ENCODE peak calls at places on chromosome 15, in ten cellular contexts. H is A549, Q is GM12878, L is K562, F is stomach, E is HepG2, P is esophagus muscularis mucosa, W is upper lobe of left lung, N is H1, C is transverse colon. B is an unnamed sample.

GRCh38 chr15:78059110-78059839 is 18.2 kb downstream of the TBC1D2B start:
- DNase-seq in H (no peak), Q (no peak), L (no peak), F (no peak), E (no peak), P (no peak), W (no peak), N (no peak), C (no peak), B (no peak)

GRCh38 chr15:54681578-54681977 is 515.2 kb downstream of the RSL24D1 start:
- DNase-seq in H (no peak), Q (no peak), L (no peak), F (no peak), E (no peak), P (no peak), W (no peak), N (no peak), C (no peak), B (no peak)

GRCh38 chr15:80268101-80268500 is 16.1 kb upstream of the CTXND1 start:
- DNase-seq in H (no peak), Q (no peak), L (no peak), F (no peak), E (no peak), P (no peak), W (no peak), N (no peak), C (no peak), B (no peak)

GRCh38 chr15:34012461-34013028 is 26.5 kb downstream of the AVEN start:
- DNase-seq in H (no peak), Q (no peak), L (no peak), F (no peak), E (no peak), P (no peak), W (no peak), N (no peak), C (no peak), B (no peak)

GRCh38 chr15:85477730-85478129 is 97.3 kb downstream of the AKAP13 start:
- DNase-seq in H (peak; percentile 40), Q (no peak), L (no peak), F (no peak), E (no peak), P (no peak), W (no peak), N (no peak), C (no peak), B (no peak)

GRCh38 chr15:54150255-54150654 is 172.0 kb downstream of the UNC13C start:
- DNase-seq in H (no peak), Q (peak; percentile 69), L (no peak), F (no peak), E (no peak), P (no peak), W (no peak), N (no peak), C (no peak), B (no peak)

GRCh38 chr15:80160570-80161156 is 7.9 kb downstream of the FAH start:
- DNase-seq in H (no peak), Q (peak; percentile 39), L (peak; percentile 34), F (no peak), E (peak; percentile 87), P (no peak), W (no peak), N (no peak), C (peak; percentile 50), B (no peak)

GRCh38 chr15:58169934-58170333 is 31.8 kb downstream of the AQP9 start:
- DNase-seq in H (no peak), Q (no peak), L (no peak), F (no peak), E (no peak), P (no peak), W (no peak), N (no peak), C (no peak), B (no peak)

GRCh38 chr15:45387379-45388007 is 9.1 kb upstream of the GATM start:
- DNase-seq in H (no peak), Q (no peak), L (no peak), F (no peak), E (peak; percentile 88), P (no peak), W (no peak), N (no peak), C (no peak), B (no peak)

GRCh38 chr15:84888639-84889038 is 4.2 kb downstream of the SLC28A1 start:
- DNase-seq in H (no peak), Q (no peak), L (peak; percentile 31), F (no peak), E (no peak), P (no peak), W (peak; percentile 65), N (no peak), C (no peak), B (peak; percentile 21)

GRCh38 chr15:48395532-48396011 is 64.3 kb downstream of the DUT start:
- DNase-seq in H (no peak), Q (no peak), L (no peak), F (no peak), E (no peak), P (no peak), W (peak; percentile 64), N (no peak), C (peak; percentile 22), B (no peak)

GRCh38 chr15:49674370-49674769 is 53.5 kb downstream of the DTWD1 start:
- DNase-seq in H (no peak), Q (no peak), L (no peak), F (no peak), E (no peak), P (no peak), W (no peak), N (no peak), C (no peak), B (no peak)

GRCh38 chr15:29183071-29183831 is 86.4 kb downstream of the NSMCE3 start:
- DNase-seq in H (no peak), Q (no peak), L (no peak), F (no peak), E (no peak), P (peak; percentile 80), W (no peak), N (no peak), C (no peak), B (no peak)

GRCh38 chr15:39543651-39544050 is 37.2 kb upstream of the THBS1 start:
- DNase-seq in H (no peak), Q (no peak), L (peak; percentile 22), F (no peak), E (no peak), P (peak; percentile 14), W (no peak), N (peak; percentile 51), C (no peak), B (no peak)

GRCh38 chr15:80839764-80840130 is 60.6 kb downstream of the CEMIP start:
- DNase-seq in H (no peak), Q (no peak), L (no peak), F (no peak), E (no peak), P (no peak), W (no peak), N (no peak), C (peak; percentile 13), B (no peak)

GRCh38 chr15:45429974-45430792 is 51.8 kb upstream of the GATM start:
- DNase-seq in H (peak; percentile 34), Q (no peak), L (peak; percentile 75), F (peak; percentile 86), E (peak; percentile 22), P (peak; percentile 92), W (peak; percentile 97), N (peak; percentile 98), C (peak; percentile 93), B (peak; percentile 59)

GRCh38 chr15:101192081-101192480 is 59.8 kb downstream of the CHSY1 start:
- DNase-seq in H (no peak), Q (no peak), L (no peak), F (no peak), E (no peak), P (no peak), W (no peak), N (no peak), C (no peak), B (no peak)
- H3K4me1 ChIP-seq in H (peaks cover 30% of the 10 kb centered on the region), Q (peaks cover 17% of the 10 kb centered on the region), L (peaks cover 4% of the 10 kb centered on the region), F (peaks cover 80% of the 10 kb centered on the region), E (no peaks in the 10 kb centered on the region), P (peaks cover 75% of the 10 kb centered on the region), W (peaks cover 60% of the 10 kb centered on the region), N (peaks cover 29% of the 10 kb centered on the region), C (no peaks in the 10 kb centered on the region), B (peaks cover 29% of the 10 kb centered on the region)

DNA sequence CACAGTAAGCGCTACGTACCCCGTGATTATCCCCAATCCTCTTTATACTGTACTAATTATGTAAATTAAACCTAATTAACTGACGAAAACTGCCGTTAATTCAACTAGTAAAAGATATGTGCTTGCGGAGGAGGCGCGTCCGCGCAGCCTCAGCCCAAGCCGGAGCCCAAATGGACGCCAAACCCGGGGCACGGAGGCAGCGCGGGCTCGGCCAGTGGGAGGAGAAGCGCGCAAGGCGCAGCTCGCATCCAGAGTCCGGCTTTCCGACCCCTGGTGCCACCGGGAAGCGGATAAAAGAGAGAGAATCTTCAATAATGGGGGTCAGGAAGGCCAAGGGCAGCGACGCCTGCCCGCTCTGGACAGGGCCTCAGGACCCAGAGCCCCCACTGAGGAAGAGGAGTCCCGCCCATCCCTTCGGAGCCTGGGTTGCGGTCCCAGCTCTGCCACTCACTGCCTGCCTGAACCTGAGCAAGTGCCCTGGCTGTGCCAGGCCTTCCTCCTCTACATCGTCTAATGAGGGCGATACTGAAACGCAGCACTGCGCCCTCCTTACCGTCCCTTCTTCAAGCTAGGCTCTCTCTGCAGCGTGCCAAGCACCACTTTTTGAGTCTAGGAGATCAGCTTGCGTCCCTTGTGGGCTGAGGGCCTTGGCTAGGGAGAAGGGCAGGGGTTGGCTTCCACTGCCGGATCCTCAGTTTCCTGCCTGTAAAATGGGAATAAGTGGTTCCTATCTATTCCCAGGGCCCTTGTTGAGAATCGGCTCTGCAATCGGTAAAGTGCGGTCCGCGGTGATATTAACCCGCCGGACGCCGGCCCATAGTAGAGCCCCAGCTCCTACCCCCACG is 4.9 kb upstream of the SKOR1 start:
- DNase-seq in H (no peak), Q (no peak), L (no peak), F (no peak), E (no peak), P (no peak), W (peak; percentile 80), N (no peak), C (no peak), B (no peak)
- TF ChIP-seq EP300 in H (no peak), Q (no peak), L (no peak), F (no peak), E (no peak), P (no peak), W (no peak), N (no peak), C (no peak), B (no peak)

DNA sequence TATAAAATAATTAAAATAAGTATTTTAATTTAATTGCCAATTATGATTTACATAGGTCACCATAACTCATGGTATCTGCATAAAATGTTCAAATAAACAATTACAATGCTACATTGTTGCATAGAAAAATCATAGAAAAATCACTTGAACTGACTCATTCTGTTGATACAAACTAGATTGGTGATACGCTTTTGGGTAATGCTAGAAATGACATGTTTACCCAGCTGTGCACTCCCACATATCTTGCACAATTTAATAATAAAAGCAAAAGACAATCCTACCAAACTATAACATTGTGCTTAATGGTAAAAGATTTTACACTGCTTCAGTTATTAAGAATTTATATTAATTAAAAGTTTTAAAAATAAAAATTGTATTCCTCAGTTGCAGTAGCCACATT is 45.8 kb upstream of the FBXL22 start:
- DNase-seq in H (no peak), Q (no peak), L (no peak), F (no peak), E (no peak), P (no peak), W (no peak), N (no peak), C (no peak), B (no peak)
- H3K4me1 ChIP-seq in H (peaks cover 34% of the 10 kb centered on the region), Q (peaks cover 5% of the 10 kb centered on the region), L (no peaks in the 10 kb centered on the region), F (peaks cover 53% of the 10 kb centered on the region), E (peaks cover 13% of the 10 kb centered on the region), P (peaks cover 38% of the 10 kb centered on the region), W (peaks cover 27% of the 10 kb centered on the region), N (peaks cover 5% of the 10 kb centered on the region), C (peaks cover 37% of the 10 kb centered on the region), B (peaks cover 1% of the 10 kb centered on the region)

GRCh38 chr15:86839502-86839901 is 759.8 kb downstream of the AGBL1 start:
- DNase-seq in H (no peak), Q (no peak), L (no peak), F (no peak), E (no peak), P (no peak), W (no peak), N (no peak), C (no peak), B (no peak)
- TF ChIP-seq EP300 in H (no peak), Q (no peak), L (no peak), F (no peak), E (no peak), P (no peak), W (no peak), N (no peak), C (no peak), B (no peak)

B was measured in ovary.